ENCODE peak calls at places on chromosome 3, in five cellular contexts. V is CD8-positive, alpha-beta T cell; L is adipocyte; F is HCT116; A is Caco-2. Q is an unnamed sample. For H3K4me1, the result is how much of the 10 kb centered on the place peaks cover.

GRCh38 chr3:50372349-50372748 is 13.0 kb upstream of the TMEM115 start:
- DNase-seq in F (no peak), L (no peak), A (no peak), V (no peak), Q (no peak)

GRCh38 chr3:58804914-58805313 is 138.3 kb upstream of the FAM3D start:
- DNase-seq in V (no peak), L (no peak), F (no peak), A (no peak), Q (no peak)

GRCh38 chr3:65761431-65761830 is 277.3 kb downstream of the MAGI1 start:
- DNase-seq in F (no peak), V (no peak), L (no peak), A (no peak), Q (no peak)

GRCh38 chr3:182118081-182118480 is 406.4 kb downstream of the SOX2 start:
- DNase-seq in L (no peak), F (no peak), V (no peak), A (no peak), Q (no peak)

GRCh38 chr3:27596920-27597319 is 112.7 kb upstream of the SLC4A7 start:
- DNase-seq in A (no peak), L (peak), F (no peak), V (no peak), Q (no peak)

GRCh38 chr3:1954632-1955031 is 144.0 kb upstream of the CNTN4 start:
- DNase-seq in F (no peak), A (no peak), V (no peak), L (no peak), Q (no peak)

GRCh38 chr3:72655151-72655551 is 193.1 kb downstream of the SHQ1 start:
- DNase-seq in V (no peak), F (no peak), L (no peak), A (no peak), Q (no peak)

GRCh38 chr3:64848822-64849221 is 161.0 kb upstream of the ADAMTS9 start:
- DNase-seq in F (no peak), V (no peak), A (no peak), L (peak), Q (no peak)

GRCh38 chr3:197465197-197465995 is 90.4 kb downstream of the BDH1 start:
- DNase-seq in V (no peak), A (no peak), L (no peak), F (no peak), Q (no peak)

GRCh38 chr3:105970283-105970682 is 101.5 kb upstream of the CBLB start:
- DNase-seq in F (no peak), L (peak), V (no peak), A (no peak), Q (no peak)

GRCh38 chr3:147775816-147776530 is 366.8 kb downstream of the ZIC1 start:
- DNase-seq in V (no peak), F (no peak), A (no peak), L (peak), Q (no peak)

GRCh38 chr3:187736418-187736871 is 8.8 kb downstream of the BCL6 start:
- DNase-seq in F (no peak), V (no peak), L (peak), A (no peak), Q (no peak)

GRCh38 chr3:100765437-100765975 is 56.2 kb downstream of the TFG start:
- DNase-seq in A (no peak), F (no peak), L (no peak), V (no peak), Q (no peak)

GRCh38 chr3:13378155-13378554 is 42.0 kb downstream of the NUP210 start:
- DNase-seq in V (no peak), F (no peak), L (peak), A (no peak), Q (no peak)

GRCh38 chr3:124766113-124767095 is 36.2 kb downstream of the UMPS start:
- DNase-seq in A (no peak), V (no peak), F (no peak), L (no peak), Q (no peak)

GRCh38 chr3:71998995-71999673 is 214.2 kb upstream of the PROK2 start:
- DNase-seq in F (no peak), V (no peak), A (no peak), L (peak), Q (no peak)

GRCh38 chr3:30399394-30400181 is 206.8 kb upstream of the TGFBR2 start:
- DNase-seq in L (no peak), V (no peak), F (no peak), A (no peak), Q (no peak)

GRCh38 chr3:25412269-25412668 is 15.8 kb upstream of the RARB start:
- DNase-seq in V (no peak), A (peak), L (peak), F (no peak), Q (no peak)

GRCh38 chr3:60504827-60505457 is 746.3 kb downstream of the FHIT start:
- DNase-seq in F (no peak), A (no peak), V (no peak), L (no peak), Q (no peak)

GRCh38 chr3:127083778-127084355 is 101.0 kb downstream of the PLXNA1 start:
- DNase-seq in L (no peak), A (no peak), V (no peak), F (no peak), Q (no peak)

GRCh38 chr3:127084401-127084990 is 101.6 kb downstream of the PLXNA1 start:
- DNase-seq in F (no peak), A (no peak), L (no peak), V (no peak), Q (no peak)

GRCh38 chr3:127087441-127087840 is 104.5 kb downstream of the PLXNA1 start:
- DNase-seq in L (no peak), V (no peak), F (no peak), A (no peak), Q (no peak)

GRCh38 chr3:127088511-127089430 is 104.2 kb upstream of the PRR23E start:
- DNase-seq in A (no peak), V (no peak), F (no peak), L (no peak), Q (no peak)

DNA sequence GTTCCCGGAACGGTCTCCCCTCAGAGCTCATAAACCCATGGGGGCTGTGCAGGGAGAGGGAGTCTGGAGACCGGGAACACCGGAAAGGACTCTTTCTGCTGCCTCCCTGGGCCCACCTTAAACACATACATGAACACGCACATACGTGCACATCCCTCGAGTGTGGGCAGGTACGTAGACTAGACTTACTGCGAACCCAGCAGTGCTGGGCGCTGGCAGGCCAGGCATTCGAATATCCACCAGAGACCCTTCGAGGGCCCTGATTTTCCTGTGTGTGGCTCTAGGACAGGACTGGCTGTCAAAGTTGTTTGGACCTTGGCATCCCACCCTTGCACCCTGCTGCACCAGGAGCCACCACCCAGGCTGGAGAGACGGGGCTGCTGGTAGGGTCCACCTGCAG is 102.7 kb downstream of the PLXNA1 start:
- DNase-seq in A (no peak), V (no peak), F (no peak), L (no peak), Q (no peak)
- H3K4me3 ChIP-seq in A (no peak), V (no peak), F (no peak), L (no peak), Q (no peak)

GRCh38 chr3:134352031-134352671 is 22.1 kb downstream of the AMOTL2 start:
- DNase-seq in V (no peak), L (peak), A (peak), F (no peak), Q (no peak)

GRCh38 chr3:134353171-134353825 is 20.9 kb downstream of the AMOTL2 start:
- DNase-seq in L (no peak), A (no peak), V (no peak), F (no peak), Q (no peak)

GRCh38 chr3:134354612-134355275 is 19.5 kb downstream of the AMOTL2 start:
- DNase-seq in F (no peak), A (peak), L (no peak), V (no peak), Q (no peak)

GRCh38 chr3:134355416-134355815 is 18.8 kb downstream of the AMOTL2 start:
- DNase-seq in A (peak), L (no peak), F (no peak), V (no peak), Q (no peak)

DNA sequence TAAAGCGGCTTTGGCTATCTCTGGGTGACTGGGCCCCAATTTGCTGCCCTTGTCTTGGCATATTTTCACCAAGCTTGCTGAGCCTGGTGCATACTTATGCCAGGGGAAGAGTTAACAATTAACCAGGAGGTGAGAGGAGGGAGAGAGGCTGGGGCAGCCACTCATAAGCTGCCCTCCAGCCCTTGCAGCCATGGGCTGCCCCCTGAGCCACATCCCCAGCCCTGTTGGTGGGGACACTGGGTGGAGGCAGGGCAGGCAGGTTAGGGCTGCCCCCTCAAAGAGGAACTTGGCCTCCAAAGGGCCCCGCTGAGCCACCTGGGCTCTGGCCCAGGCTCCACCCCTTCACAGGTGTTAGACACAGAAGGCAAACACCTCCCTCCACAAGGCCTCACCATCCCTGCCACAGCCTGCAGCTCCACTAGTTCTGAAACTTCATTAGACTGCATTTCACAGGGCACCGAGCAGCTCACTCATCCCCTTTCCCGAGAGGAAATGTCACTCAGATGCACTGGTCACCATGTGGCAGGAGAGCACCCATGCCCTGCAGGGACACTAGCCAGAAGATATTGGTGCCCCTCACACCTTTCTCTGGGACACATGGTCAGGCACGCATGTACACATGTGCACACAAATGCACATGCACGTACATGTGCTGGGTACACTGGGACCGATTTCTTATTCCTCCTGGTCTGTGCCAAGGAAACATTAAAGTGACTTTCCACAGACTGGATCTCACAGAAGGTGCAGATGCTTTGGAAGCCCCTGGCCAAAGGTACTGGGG is 20.2 kb downstream of the AMOTL2 start:
- DNase-seq in L (no peak), F (no peak), V (no peak), A (peak), Q (no peak)
- H3K4me1 ChIP-seq in L (half or more), F (half or more), V (under half), A (half or more), Q (under half)

GRCh38 chr3:171804618-171805389 is 5.5 kb downstream of the PLD1 start:
- DNase-seq in A (no peak), L (peak), V (no peak), F (no peak), Q (no peak)
- H3K4me3 ChIP-seq in A (no peak), L (peak), V (no peak), F (no peak), Q (no peak)

GRCh38 chr3:159856496-159857098 is 132.0 kb upstream of the IL12A start:
- DNase-seq in A (no peak), F (no peak), L (no peak), V (no peak), Q (no peak)

GRCh38 chr3:159853506-159853864 is 135.2 kb upstream of the IL12A start:
- DNase-seq in L (no peak), A (no peak), V (no peak), F (no peak), Q (no peak)

GRCh38 chr3:159857840-159858239 is 130.8 kb upstream of the IL12A start:
- DNase-seq in V (no peak), A (no peak), L (no peak), F (no peak), Q (no peak)

GRCh38 chr3:159854500-159855124 is 134.0 kb upstream of the IL12A start:
- DNase-seq in L (peak), F (peak), A (no peak), V (no peak), Q (no peak)

GRCh38 chr3:159855599-159856495 is 132.8 kb upstream of the IL12A start:
- DNase-seq in L (peak), V (no peak), A (no peak), F (no peak), Q (no peak)
- H3K4me1 ChIP-seq in L (under half), V (under half), A (under half), F (under half), Q (under half)

GRCh38 chr3:14811733-14812132 is 7.0 kb upstream of the FGD5 start:
- DNase-seq in V (no peak), F (no peak), L (no peak), A (no peak), Q (no peak)
- H3K4me3 ChIP-seq in V (no peak), F (no peak), L (peak), A (no peak), Q (no peak)

GRCh38 chr3:138938877-138939562 is 7.9 kb downstream of the FOXL2 start:
- DNase-seq in V (no peak), L (no peak), F (no peak), A (no peak), Q (no peak)

GRCh38 chr3:138936763-138937689 is 9.9 kb downstream of the FOXL2 start:
- DNase-seq in V (no peak), A (no peak), F (no peak), L (no peak), Q (no peak)

GRCh38 chr3:138938056-138938876 is 8.7 kb downstream of the FOXL2 start:
- DNase-seq in V (no peak), A (no peak), L (no peak), F (no peak), Q (no peak)

GRCh38 chr3:138935864-138936762 is 10.8 kb downstream of the FOXL2 start:
- DNase-seq in F (peak), V (peak), L (peak), A (peak), Q (peak)

DNA sequence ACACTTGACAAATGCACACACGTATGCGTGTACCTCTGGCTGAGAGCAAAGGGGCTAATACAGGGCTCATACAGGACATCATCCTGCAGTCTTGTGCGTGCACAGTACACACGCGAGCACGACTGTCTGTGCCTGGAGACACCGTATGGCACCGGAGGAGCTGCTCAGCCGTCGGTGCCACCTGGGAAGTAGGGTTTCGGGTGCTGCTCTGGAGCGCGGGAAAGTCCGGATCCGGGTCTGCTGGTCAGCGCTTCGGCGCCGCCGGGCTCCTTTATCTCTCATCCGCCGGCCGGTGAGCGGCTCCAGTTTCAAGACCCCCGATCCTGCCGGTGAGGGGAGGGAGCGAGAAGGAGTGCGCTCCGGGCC is 9.3 kb downstream of the FOXL2 start:
- DNase-seq in A (no peak), V (no peak), F (no peak), L (no peak), Q (no peak)
- H3K4me1 ChIP-seq in A (under half), V (under half), F (under half), L (under half), Q (under half)